ENCODE peak calls at places on chromosomes 16 and 17, in five cellular contexts. I is neuronal stem cell, U is IMR-90, E is mesenchymal stem cell, V is mesendoderm. A is an unnamed sample. For H3K79me1, the result is how much of the 10 kb centered on the place peaks cover.

GRCh38 chr16:66588981-66589713 is 9.9 kb downstream of the CMTM2 start:
- DNase-seq in I (no peak), U (peak), E (peak), V (peak), A (no peak)

GRCh38 chr17:53924530-53925455 is 102.1 kb downstream of the KIF2B start:
- DNase-seq in I (peak), U (no peak), E (no peak), V (peak), A (peak)

GRCh38 chr17:29619251-29619650 is 3.5 kb downstream of the CORO6 start:
- DNase-seq in I (no peak), U (peak), E (peak), V (peak), A (peak)

GRCh38 chr16:4613636-4614570 is 785 bp downstream of the UBALD1 start:
- DNase-seq in I (no peak), U (peak), E (peak), V (peak), A (peak)

GRCh38 chr16:53741546-53741945 is 37.6 kb downstream of the FTO start:
- DNase-seq in I (no peak), U (no peak), E (no peak), V (no peak), A (no peak)

GRCh38 chr17:18246880-18247612 is 11.5 kb downstream of the FLII start:
- DNase-seq in I (no peak), U (peak), E (peak), V (peak), A (peak)

GRCh38 chr17:66985338-66985737 is 20.8 kb downstream of the CACNG4 start:
- DNase-seq in I (no peak), U (no peak), E (no peak), V (no peak), A (no peak)

GRCh38 chr16:86232496-86232895 is 277.8 kb upstream of the FOXF1 start:
- DNase-seq in I (no peak), U (no peak), E (no peak), V (no peak), A (no peak)

GRCh38 chr16:87569601-87570559 is 32.4 kb upstream of the JPH3 start:
- DNase-seq in I (no peak), U (no peak), E (no peak), V (no peak), A (no peak)

DNA sequence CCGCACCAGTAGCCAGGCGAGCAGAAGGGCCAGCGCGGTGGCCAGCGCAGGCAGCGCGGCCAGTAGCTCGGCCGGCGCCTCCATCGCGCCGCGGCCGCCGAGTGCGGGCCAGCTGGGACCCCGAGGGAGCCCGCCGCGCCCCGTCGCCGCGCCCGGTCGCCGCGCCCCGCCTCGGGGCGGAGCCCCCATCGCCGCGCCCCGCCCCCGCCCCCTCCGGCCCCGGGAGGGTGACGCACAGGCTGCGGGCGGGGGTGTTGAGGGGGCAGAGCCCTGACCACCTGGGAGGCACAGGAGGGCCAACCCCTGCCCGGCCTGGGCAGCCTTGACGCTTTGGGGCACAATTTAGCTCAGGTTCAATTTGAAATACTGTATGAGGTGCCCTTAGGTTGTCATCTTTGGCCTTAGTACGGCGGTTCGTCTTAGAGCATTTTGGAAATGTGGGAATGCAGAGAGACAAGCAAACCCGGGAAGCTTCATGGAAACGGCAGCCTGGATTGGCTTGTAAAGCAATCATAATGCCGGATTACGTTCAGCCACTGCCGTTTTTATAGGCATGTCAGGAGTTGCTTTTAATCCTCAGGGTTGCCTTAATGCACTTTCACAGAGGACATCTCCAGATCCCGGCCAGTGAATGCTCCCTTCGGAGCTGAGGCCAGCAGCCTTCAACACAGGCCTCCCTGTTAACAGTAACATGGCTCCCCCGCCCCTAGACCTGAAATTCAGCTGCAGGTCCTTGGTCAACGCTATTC is at the start of gene MXRA7:
- DNase-seq in I (peak), U (peak), E (peak), V (peak), A (peak)
- H3K9ac ChIP-seq in I (peak), U (peak), E (peak), V (peak), A (peak)

GRCh38 chr16:81544261-81544660 is 99.7 kb downstream of the CMIP start:
- DNase-seq in I (no peak), U (no peak), E (no peak), V (no peak), A (no peak)

GRCh38 chr16:81544691-81545365 is 100.2 kb downstream of the CMIP start:
- DNase-seq in I (no peak), U (peak), E (no peak), V (no peak), A (no peak)

GRCh38 chr16:81547194-81547918 is 102.7 kb downstream of the CMIP start:
- DNase-seq in I (no peak), U (no peak), E (no peak), V (no peak), A (no peak)

GRCh38 chr16:81546781-81547180 is 102.2 kb downstream of the CMIP start:
- DNase-seq in I (no peak), U (no peak), E (no peak), V (no peak), A (no peak)

GRCh38 chr16:81545470-81546175 is 101.0 kb downstream of the CMIP start:
- DNase-seq in I (no peak), U (no peak), E (no peak), V (no peak), A (no peak)
- H3K79me1 ChIP-seq in I (under half), U (half or more), E (half or more), V (half or more), A (under half)

DNA sequence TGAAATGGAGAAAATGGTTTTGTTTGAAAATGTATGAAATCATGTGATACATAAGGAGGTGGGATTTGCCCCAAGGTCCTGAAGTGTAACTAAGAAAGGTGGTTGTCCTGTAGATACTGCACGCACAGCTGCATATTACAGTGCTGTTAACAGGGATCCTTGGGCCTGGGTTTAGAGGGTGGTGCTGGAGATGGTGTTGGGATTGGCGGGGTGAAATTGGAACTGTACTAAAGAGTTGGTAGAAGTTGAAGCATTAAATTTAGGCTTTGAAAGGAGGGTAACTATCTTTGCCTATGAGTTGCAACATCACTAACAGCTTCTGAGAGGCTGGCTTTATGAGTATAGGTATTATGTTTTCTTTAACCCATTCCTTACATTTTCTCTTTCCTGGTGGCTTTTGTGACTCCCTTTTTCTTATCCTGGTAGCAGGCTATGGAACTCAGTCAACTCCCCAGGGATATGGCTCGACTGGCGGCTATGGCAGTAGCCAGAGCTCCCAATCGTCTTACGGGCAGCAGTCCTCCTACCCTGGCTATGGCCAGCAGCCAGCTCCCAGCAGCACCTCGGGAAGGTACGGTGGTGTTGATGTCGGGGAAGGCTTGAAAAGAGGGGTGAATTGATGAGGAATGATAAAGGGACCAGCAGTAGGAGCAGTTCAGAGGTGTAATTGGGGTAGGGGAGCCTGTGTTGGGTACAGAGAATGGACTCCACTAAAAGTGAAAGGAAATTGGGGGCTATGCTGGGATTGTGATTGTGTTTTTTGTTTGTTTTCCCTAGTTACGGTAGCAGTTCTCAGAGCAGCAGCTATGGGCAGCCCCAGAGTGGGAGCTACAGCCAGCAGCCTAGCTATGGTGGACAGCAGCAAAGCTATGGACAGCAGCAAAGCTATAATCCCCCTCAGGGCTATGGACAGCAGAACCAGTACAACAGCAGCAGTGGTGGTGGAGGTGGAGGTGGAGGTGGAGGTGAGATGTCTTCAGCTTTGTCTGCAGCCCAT is 3.8 kb downstream of the FUS start:
- DNase-seq in I (no peak), U (no peak), E (peak), V (no peak), A (no peak)
- H3K4me3 ChIP-seq in I (no peak), U (no peak), E (peak), V (no peak), A (no peak)

DNA sequence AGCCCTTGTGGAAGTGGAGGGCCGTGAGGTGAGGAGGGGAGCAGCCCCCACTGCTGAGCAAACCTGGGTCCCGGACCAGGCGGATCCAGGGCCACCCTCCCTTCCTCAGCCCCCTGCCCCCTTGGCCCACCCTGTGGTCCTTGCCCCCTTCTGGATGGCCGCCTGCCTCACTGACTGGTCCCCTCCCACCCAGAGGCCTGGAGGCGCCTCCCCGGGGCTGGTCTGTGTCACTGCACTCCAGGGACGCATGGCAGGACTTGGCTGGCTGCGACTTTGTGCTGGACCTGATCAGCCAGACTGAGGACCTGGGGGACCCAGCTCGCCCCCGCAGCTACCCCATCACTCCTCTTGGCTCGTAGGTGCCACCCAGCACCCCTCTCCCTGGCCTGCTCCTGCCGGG is 19.2 kb upstream of the SMIM5 start:
- DNase-seq in I (no peak), U (no peak), E (no peak), V (peak), A (no peak)
- H3K9ac ChIP-seq in I (peak), U (no peak), E (no peak), V (no peak), A (no peak)

GRCh38 chr16:81548551-81548900 is 103.9 kb downstream of the CMIP start:
- DNase-seq in I (no peak), U (no peak), E (no peak), V (no peak), A (no peak)

GRCh38 chr16:81550412-81550768 is 105.8 kb downstream of the CMIP start:
- DNase-seq in I (no peak), U (no peak), E (no peak), V (no peak), A (no peak)

GRCh38 chr16:81549547-81550411 is 105.2 kb downstream of the CMIP start:
- DNase-seq in I (no peak), U (no peak), E (no peak), V (no peak), A (no peak)

GRCh38 chr16:81547919-81548216 is 103.3 kb downstream of the CMIP start:
- DNase-seq in I (no peak), U (no peak), E (no peak), V (no peak), A (no peak)

DNA sequence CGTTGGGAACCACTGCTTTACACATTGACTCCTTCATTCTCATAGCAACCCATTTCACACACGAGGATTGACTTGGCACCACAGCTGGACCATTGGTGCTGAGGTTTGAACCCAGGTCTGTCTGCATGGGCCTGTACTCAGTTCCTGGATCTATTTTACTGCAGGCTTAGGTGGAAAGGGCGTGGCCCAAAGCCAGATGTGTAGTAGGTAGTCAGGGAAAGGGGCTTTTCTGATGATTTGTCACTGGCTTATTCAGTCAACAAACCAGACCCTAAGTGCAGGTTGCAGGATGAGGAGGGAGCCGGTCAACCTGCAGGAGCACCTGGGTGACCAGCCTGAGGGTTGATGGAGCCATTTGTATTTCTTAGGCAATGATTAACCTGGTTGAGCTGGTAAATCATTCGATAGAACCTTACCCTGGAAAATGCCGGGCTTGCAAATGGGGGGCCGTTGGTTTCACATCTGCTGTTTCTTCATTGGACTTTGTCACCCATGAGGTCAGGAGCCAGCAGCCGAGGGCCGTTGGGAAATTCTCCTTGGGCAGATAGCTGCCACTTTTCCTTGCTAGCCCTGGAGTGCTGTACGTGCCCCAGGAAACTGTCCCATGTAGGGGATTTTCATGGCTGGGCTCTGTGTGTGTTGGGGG is 104.4 kb downstream of the CMIP start:
- DNase-seq in I (no peak), U (no peak), E (no peak), V (no peak), A (no peak)
- H3K79me1 ChIP-seq in I (under half), U (half or more), E (half or more), V (half or more), A (under half)